ENCODE peak calls at places on chromosomes 4 and X, in eight cellular contexts. T is foreskin keratinocyte; D is tibial nerve; G is PC-3; M is CD4-positive, alpha-beta T cell; E is caudate nucleus; S is psoas muscle; R is A549. X is an unnamed sample.

GRCh38 chr4:118770741-118771187 is 65.2 kb downstream of the SEC24D start:
- DNase-seq in T (peak; percentile 49), D (no peak), G (no peak), M (no peak), E (no peak), S (no peak), R (no peak), X (no peak)

GRCh38 chr4:26052663-26053534 is 138.9 kb downstream of the SMIM20 start:
- DNase-seq in T (no peak), D (peak; percentile 27), G (no peak), M (no peak), E (no peak), S (no peak), R (no peak), X (no peak)

GRCh38 chrX:53357799-53358530 is 64.5 kb downstream of the SMC1A start:
- DNase-seq in T (no peak), D (no peak), G (no peak), M (no peak), E (no peak), S (no peak), R (no peak), X (no peak)

GRCh38 chr4:73662709-73663546 is 42.7 kb upstream of the RASSF6 start:
- DNase-seq in T (no peak), D (no peak), G (peak; percentile 91), M (no peak), E (no peak), S (no peak), R (peak; percentile 19), X (no peak)

GRCh38 chr4:65669008-65669971 is 999 bp downstream of the EPHA5 start:
- DNase-seq in T (no peak), D (no peak), G (peak; percentile 25), M (no peak), E (no peak), S (peak; percentile 32), R (no peak), X (no peak)

GRCh38 chr4:174404677-174405076 is 117.6 kb downstream of the HPGD start:
- DNase-seq in T (no peak), D (no peak), G (no peak), M (no peak), E (no peak), S (no peak), R (no peak), X (no peak)

GRCh38 chr4:99404595-99405287 is 30.4 kb downstream of the ADH7 start:
- DNase-seq in T (peak; percentile 62), D (no peak), G (peak; percentile 86), M (no peak), E (no peak), S (no peak), R (no peak), X (no peak)

GRCh38 chr4:6909113-6909969 is at the start of gene TBC1D14:
- DNase-seq in T (peak; percentile 71), D (peak; percentile 77), G (peak; percentile 66), M (peak; percentile 85), E (peak; percentile 93), S (peak; percentile 94), R (peak; percentile 73), X (peak; percentile 71)

GRCh38 chr4:45442466-45442865 is 681.4 kb downstream of the GABRG1 start:
- DNase-seq in T (no peak), D (no peak), G (peak; percentile 46), M (no peak), E (no peak), S (no peak), R (no peak), X (no peak)

GRCh38 chr4:49032440-49033161 is 46.5 kb downstream of the CWH43 start:
- DNase-seq in T (no peak), D (no peak), G (peak; percentile 54), M (no peak), E (no peak), S (no peak), R (peak; percentile 6), X (no peak)

GRCh38 chr4:174631901-174632758 is 109.8 kb upstream of the HPGD start:
- DNase-seq in T (no peak), D (no peak), G (peak; percentile 50), M (no peak), E (no peak), S (no peak), R (peak; percentile 5), X (no peak)

GRCh38 chr4:90486346-90486745 is 359.2 kb downstream of the CCSER1 start:
- DNase-seq in T (peak; percentile 32), D (no peak), G (peak; percentile 41), M (no peak), E (no peak), S (no peak), R (no peak), X (no peak)

GRCh38 chr4:174697896-174698295 is 131.2 kb downstream of the GLRA3 start:
- DNase-seq in T (no peak), D (no peak), G (no peak), M (no peak), E (no peak), S (no peak), R (no peak), X (no peak)

GRCh38 chr4:21946858-21947257 is 1.7 kb downstream of the KCNIP4 start:
- DNase-seq in T (no peak), D (no peak), G (no peak), M (no peak), E (no peak), S (no peak), R (no peak), X (no peak)

GRCh38 chrX:70664726-70665125 is 220.1 kb downstream of the DLG3 start:
- DNase-seq in T (no peak), D (no peak), G (peak; percentile 49), M (no peak), E (no peak), S (no peak), R (peak; percentile 6), X (no peak)

GRCh38 chrX:14029039-14029424 is 660 bp downstream of the GEMIN8 start:
- DNase-seq in T (no peak), D (no peak), G (no peak), M (no peak), E (no peak), S (no peak), R (no peak), X (no peak)

GRCh38 chr4:150236626-150237025 is 158.4 kb downstream of the DCLK2 start:
- DNase-seq in T (no peak), D (no peak), G (peak; percentile 9), M (no peak), E (no peak), S (no peak), R (no peak), X (no peak)

GRCh38 chr4:137394000-137394399 is 138.3 kb downstream of the PCDH18 start:
- DNase-seq in T (no peak), D (no peak), G (no peak), M (no peak), E (no peak), S (no peak), R (no peak), X (no peak)

GRCh38 chrX:37692918-37693317 is 7.3 kb downstream of the XK start:
- DNase-seq in T (no peak), D (no peak), G (peak; percentile 44), M (no peak), E (no peak), S (no peak), R (no peak), X (no peak)

DNA sequence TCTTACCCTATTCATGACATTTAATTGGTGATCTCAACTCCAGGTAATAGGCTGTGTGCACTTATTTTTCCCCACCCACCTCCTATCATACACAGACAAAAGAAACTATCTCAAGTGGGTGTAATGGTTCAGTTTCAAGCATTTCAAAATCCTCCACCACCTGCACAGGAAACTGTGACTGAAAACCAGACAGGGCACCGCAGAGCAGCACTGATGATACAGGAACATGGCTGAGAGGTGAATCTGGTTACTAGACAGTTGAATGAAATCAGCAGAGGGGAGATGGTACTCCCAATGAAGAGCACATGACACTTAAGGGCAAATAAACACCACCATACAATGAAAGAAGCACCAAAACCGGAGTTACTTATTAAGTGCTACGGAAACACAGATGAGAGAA is 78.4 kb downstream of the CAMK2D start:
- DNase-seq in T (peak; percentile 15), D (no peak), G (no peak), M (peak; percentile 43), E (no peak), S (no peak), R (no peak), X (no peak)
- H3K27ac ChIP-seq in T (no peak overlapping the region), D (no peak overlapping the region), G (peak overlapping the region; percentile 33), M (peak overlapping the region; percentile 56), E (no peak overlapping the region), S (peak overlapping the region; percentile 82), R (peak overlapping the region; percentile 43), X (no peak overlapping the region)

GRCh38 chr4:75921910-75922309 is 18.9 kb downstream of the NAAA start:
- DNase-seq in T (no peak), D (no peak), G (no peak), M (no peak), E (no peak), S (no peak), R (no peak), X (no peak)
- H3K27ac ChIP-seq in T (no peak overlapping the region), D (no peak overlapping the region), G (no peak overlapping the region), M (no peak overlapping the region), E (no peak overlapping the region), S (no peak overlapping the region), R (no peak overlapping the region), X (no peak overlapping the region)

DNA sequence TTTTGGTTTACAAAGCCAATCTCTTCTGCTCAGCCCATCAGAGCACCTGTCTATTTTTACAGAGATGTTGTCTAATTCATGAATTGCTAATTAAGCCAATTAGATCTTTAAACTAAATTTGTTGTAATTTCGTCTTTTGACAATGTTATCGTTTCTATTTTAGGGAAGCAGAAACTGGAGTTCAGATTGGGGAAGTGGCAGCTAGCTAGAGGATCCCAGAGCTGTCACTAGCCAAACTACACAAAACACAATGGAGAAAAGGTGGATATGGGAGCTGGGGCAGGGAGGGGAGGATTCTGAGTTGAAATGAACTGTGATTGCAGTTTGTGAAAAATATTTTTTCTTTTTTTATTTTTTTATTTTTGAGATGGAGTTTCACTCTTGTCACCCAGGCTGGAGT is 35.8 kb downstream of the CASP3 start:
- DNase-seq in T (no peak), D (no peak), G (no peak), M (no peak), E (no peak), S (no peak), R (no peak), X (no peak)
- H3K27ac ChIP-seq in T (no peak overlapping the region), D (no peak overlapping the region), G (no peak overlapping the region), M (no peak overlapping the region), E (no peak overlapping the region), S (no peak overlapping the region), R (no peak overlapping the region), X (no peak overlapping the region)

GRCh38 chr4:184824776-184825393 is 883 bp downstream of the ACSL1 start:
- DNase-seq in T (no peak), D (no peak), G (peak; percentile 23), M (peak; percentile 22), E (no peak), S (no peak), R (no peak), X (no peak)

GRCh38 chr4:184826315-184827266 is 823 bp upstream of the ACSL1 start:
- DNase-seq in T (no peak), D (no peak), G (peak; percentile 17), M (peak; percentile 45), E (no peak), S (peak; percentile 51), R (no peak), X (no peak)

GRCh38 chr4:184824081-184824775 is 1.5 kb downstream of the ACSL1 start:
- DNase-seq in T (no peak), D (no peak), G (peak; percentile 4), M (no peak), E (no peak), S (no peak), R (no peak), X (no peak)

GRCh38 chr4:184822356-184822755 is 3.4 kb downstream of the ACSL1 start:
- DNase-seq in T (no peak), D (no peak), G (no peak), M (no peak), E (no peak), S (no peak), R (no peak), X (no peak)

GRCh38 chr4:184825394-184826314 is at the start of gene ACSL1:
- DNase-seq in T (no peak), D (peak; percentile 73), G (peak; percentile 58), M (peak; percentile 72), E (peak; percentile 24), S (peak; percentile 95), R (peak; percentile 41), X (peak; percentile 35)
- H3K27ac ChIP-seq in T (peak within 1 kb of the TSS; percentile 57), D (peak within 1 kb of the TSS; percentile 87), G (no peak within 1 kb of the TSS), M (peak within 1 kb of the TSS; percentile 31), E (peak within 1 kb of the TSS; percentile 83), S (peak within 1 kb of the TSS; percentile 92), R (peak within 1 kb of the TSS; percentile 92), X (peak within 1 kb of the TSS; percentile 77)